ENCODE peak calls at places on chromosome 2, in six cellular contexts. F, S, K, N, V and G are unnamed samples.

GRCh38 chr2:42850016-42850805 is 57.8 kb upstream of the HAAO start:
- DNase-seq in F (no peak), S (no peak), K (no peak), N (no peak), V (no peak), G (no peak)

GRCh38 chr2:207288628-207289027 is 122.9 kb upstream of the KLF7 start:
- DNase-seq in F (no peak), S (no peak), K (no peak), N (no peak), V (no peak), G (no peak)

GRCh38 chr2:48036312-48036711 is 130.0 kb upstream of the FBXO11 start:
- DNase-seq in F (no peak), S (no peak), K (no peak), N (no peak), V (no peak), G (no peak)

GRCh38 chr2:217316743-217317142 is 456.9 kb upstream of the TNP1 start:
- DNase-seq in F (no peak), S (no peak), K (no peak), N (peak; percentile 95), V (no peak), G (no peak)

GRCh38 chr2:105553538-105554196 is 154.8 kb upstream of the FHL2 start:
- DNase-seq in F (no peak), S (no peak), K (no peak), N (no peak), V (no peak), G (no peak)

GRCh38 chr2:221780281-221780688 is 208.2 kb upstream of the EPHA4 start:
- DNase-seq in F (peak; percentile 14), S (no peak), K (no peak), N (no peak), V (no peak), G (peak; percentile 6)

GRCh38 chr2:23073681-23074080 is 311.3 kb upstream of the KLHL29 start:
- DNase-seq in F (no peak), S (no peak), K (no peak), N (no peak), V (no peak), G (no peak)

GRCh38 chr2:176092270-176093144 is at the start of gene HOXD13:
- DNase-seq in F (no peak), S (peak; percentile 49), K (no peak), N (peak; percentile 81), V (no peak), G (no peak)

GRCh38 chr2:216804357-216805350 is 55.2 kb downstream of the TNP1 start:
- DNase-seq in F (no peak), S (no peak), K (no peak), N (no peak), V (no peak), G (no peak)

GRCh38 chr2:177796644-177797415 is 275.7 kb downstream of the PDE11A start:
- DNase-seq in F (no peak), S (no peak), K (no peak), N (no peak), V (no peak), G (no peak)

GRCh38 chr2:134402385-134402784 is 148.5 kb downstream of the MGAT5 start:
- DNase-seq in F (no peak), S (peak; percentile 52), K (peak; percentile 33), N (no peak), V (no peak), G (no peak)

GRCh38 chr2:20125616-20126015 is 74.2 kb upstream of the LAPTM4A start:
- DNase-seq in F (no peak), S (no peak), K (no peak), N (no peak), V (no peak), G (no peak)

GRCh38 chr2:121363632-121364420 is 78.8 kb upstream of the TFCP2L1 start:
- DNase-seq in F (peak; percentile 16), S (no peak), K (no peak), N (no peak), V (no peak), G (peak; percentile 68)

GRCh38 chr2:1609706-1610485 is 134.4 kb downstream of the PXDN start:
- DNase-seq in F (no peak), S (peak; percentile 30), K (no peak), N (no peak), V (no peak), G (no peak)

GRCh38 chr2:219987830-219988229 is 360.4 kb downstream of the SLC4A3 start:
- DNase-seq in F (peak; percentile 42), S (peak; percentile 57), K (no peak), N (no peak), V (no peak), G (peak; percentile 98)

GRCh38 chr2:214731008-214731407 is 78.5 kb downstream of the BARD1 start:
- DNase-seq in F (no peak), S (no peak), K (no peak), N (peak; percentile 7), V (no peak), G (no peak)

GRCh38 chr2:157785200-157785599 is 90.9 kb downstream of the ACVR1 start:
- DNase-seq in F (peak; percentile 13), S (no peak), K (no peak), N (peak; percentile 71), V (no peak), G (no peak)

GRCh38 chr2:218605438-218605837 is 2.3 kb upstream of the PLCD4 start:
- DNase-seq in F (no peak), S (no peak), K (no peak), N (peak; percentile 21), V (no peak), G (no peak)

GRCh38 chr2:44942304-44943030 is 965 bp downstream of the SIX3 start:
- DNase-seq in F (no peak), S (no peak), K (no peak), N (no peak), V (no peak), G (no peak)

GRCh38 chr2:150138587-150138986 is 348.9 kb downstream of the RND3 start:
- DNase-seq in F (no peak), S (no peak), K (no peak), N (no peak), V (no peak), G (no peak)

GRCh38 chr2:150136407-150136806 is 351.1 kb downstream of the RND3 start:
- DNase-seq in F (no peak), S (no peak), K (no peak), N (no peak), V (no peak), G (no peak)

GRCh38 chr2:150136901-150137300 is 350.6 kb downstream of the RND3 start:
- DNase-seq in F (no peak), S (no peak), K (no peak), N (no peak), V (no peak), G (peak; percentile 71)

GRCh38 chr2:150135223-150135883 is 352.1 kb downstream of the RND3 start:
- DNase-seq in F (peak; percentile 83), S (no peak), K (no peak), N (no peak), V (no peak), G (no peak)

GRCh38 chr2:150137338-150137737 is 350.1 kb downstream of the RND3 start:
- DNase-seq in F (no peak), S (no peak), K (no peak), N (no peak), V (no peak), G (no peak)
- H3K27ac ChIP-seq in F (peak overlapping the region; percentile 90), S (no peak overlapping the region), K (no peak overlapping the region), N (no peak overlapping the region), V (no peak overlapping the region), G (peak overlapping the region; percentile 59)

DNA sequence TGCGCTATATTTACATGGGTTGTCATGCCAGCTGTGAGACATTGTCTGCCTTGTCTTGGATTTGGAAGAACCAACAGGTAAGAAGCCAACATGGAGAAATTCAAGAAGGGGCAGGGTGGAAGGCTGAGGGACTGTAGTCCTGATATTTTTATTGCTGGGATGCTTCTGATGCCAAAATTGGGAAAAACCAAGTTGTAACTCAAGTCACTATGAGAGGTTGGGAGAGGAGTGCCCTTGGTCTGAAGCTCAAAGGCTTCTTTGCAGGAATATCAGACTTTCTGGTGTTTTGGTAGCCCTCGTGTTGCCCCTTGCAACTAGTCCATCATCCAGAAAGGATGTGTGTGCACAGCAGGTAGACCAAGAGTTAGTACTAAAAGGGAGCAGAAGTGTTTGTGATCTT is 294.3 kb upstream of the EPAS1 start:
- DNase-seq in F (no peak), S (no peak), K (no peak), N (no peak), V (no peak), G (no peak)
- H3K27ac ChIP-seq in F (no peak overlapping the region), S (no peak overlapping the region), K (peak overlapping the region; percentile 79), N (no peak overlapping the region), V (no peak overlapping the region), G (no peak overlapping the region)

GRCh38 chr2:26298638-26299393 is 47.1 kb upstream of the SELENOI start:
- DNase-seq in F (no peak), S (peak; percentile 64), K (peak; percentile 65), N (no peak), V (peak; percentile 32), G (no peak)

GRCh38 chr2:26295511-26295910 is 50.4 kb upstream of the SELENOI start:
- DNase-seq in F (no peak), S (no peak), K (no peak), N (no peak), V (no peak), G (no peak)

GRCh38 chr2:26298286-26298637 is 47.7 kb upstream of the SELENOI start:
- DNase-seq in F (no peak), S (no peak), K (no peak), N (no peak), V (no peak), G (no peak)

GRCh38 chr2:26299488-26300092 is 46.4 kb upstream of the SELENOI start:
- DNase-seq in F (no peak), S (no peak), K (peak; percentile 38), N (peak; percentile 62), V (no peak), G (no peak)

GRCh38 chr2:26297061-26297460 is 48.9 kb upstream of the SELENOI start:
- DNase-seq in F (no peak), S (no peak), K (no peak), N (no peak), V (no peak), G (no peak)
- H3K27ac ChIP-seq in F (no peak overlapping the region), S (no peak overlapping the region), K (no peak overlapping the region), N (no peak overlapping the region), V (no peak overlapping the region), G (no peak overlapping the region)

GRCh38 chr2:231036578-231037106 is 681 bp upstream of the C2orf72 start:
- DNase-seq in F (no peak), S (no peak), K (no peak), N (no peak), V (no peak), G (no peak)

GRCh38 chr2:231036131-231036530 is 1.2 kb upstream of the C2orf72 start:
- DNase-seq in F (no peak), S (no peak), K (no peak), N (no peak), V (no peak), G (no peak)

GRCh38 chr2:231037731-231038482 is 584 bp downstream of the C2orf72 start:
- DNase-seq in F (peak; percentile 48), S (no peak), K (no peak), N (no peak), V (no peak), G (no peak)

GRCh38 chr2:231038483-231039293 is 1.4 kb downstream of the C2orf72 start:
- DNase-seq in F (no peak), S (no peak), K (no peak), N (no peak), V (no peak), G (no peak)

GRCh38 chr2:231037202-231037730 is at the start of gene C2orf72:
- DNase-seq in F (no peak), S (no peak), K (no peak), N (no peak), V (no peak), G (no peak)
- H3K27ac ChIP-seq in F (peak within 1 kb of the TSS; percentile 69), S (no peak within 1 kb of the TSS), K (no peak within 1 kb of the TSS), N (no peak within 1 kb of the TSS), V (no peak within 1 kb of the TSS), G (no peak within 1 kb of the TSS)

GRCh38 chr2:232666051-232666805 is 30.9 kb upstream of the GIGYF2 start:
- DNase-seq in F (no peak), S (no peak), K (no peak), N (no peak), V (no peak), G (no peak)
- H3K27ac ChIP-seq in F (no peak overlapping the region), S (no peak overlapping the region), K (no peak overlapping the region), N (no peak overlapping the region), V (no peak overlapping the region), G (no peak overlapping the region)